ENCODE peak calls at places on chromosomes 7 and 10, in seven cellular contexts. W is mucosa of descending colon, N is neural progenitor cell, C is WERI-Rb-1, R is bronchial epithelial cell, I is fibroblast of lung, U is brain microvascular endothelial cell. E is an unnamed sample.

GRCh38 chr10:14087585-14087984 is 243.1 kb downstream of the FRMD4A start:
- DNase-seq in W (no peak), N (no peak), C (no peak), R (no peak), I (peak; percentile 21), U (no peak), E (no peak)

GRCh38 chr7:157555921-157556320 is 219.1 kb downstream of the DNAJB6 start:
- DNase-seq in W (no peak), N (no peak), C (no peak), R (no peak), I (no peak), U (no peak), E (no peak)

GRCh38 chr7:5408777-5409176 is 14.9 kb downstream of the TNRC18 start:
- DNase-seq in W (no peak), N (no peak), C (no peak), R (peak; percentile 80), I (peak; percentile 80), U (peak; percentile 82), E (peak; percentile 62)

GRCh38 chr7:128100949-128101713 is 69.9 kb upstream of the LRRC4 start:
- DNase-seq in W (no peak), N (no peak), C (no peak), R (no peak), I (no peak), U (no peak), E (no peak)

GRCh38 chr7:127252736-127253288 is at the start of gene GRM8:
- DNase-seq in W (peak; percentile 32), N (peak; percentile 87), C (peak; percentile 54), R (no peak), I (peak; percentile 53), U (peak; percentile 9), E (peak; percentile 26)

GRCh38 chr7:54331311-54331710 is 210.9 kb upstream of the VSTM2A start:
- DNase-seq in W (no peak), N (peak; percentile 26), C (no peak), R (no peak), I (no peak), U (no peak), E (no peak)

GRCh38 chr7:8254215-8254614 is 7.8 kb downstream of the ICA1 start:
- DNase-seq in W (peak; percentile 23), N (no peak), C (no peak), R (no peak), I (no peak), U (no peak), E (no peak)

GRCh38 chr10:88417337-88417736 is 165.8 kb downstream of the RNLS start:
- DNase-seq in W (no peak), N (no peak), C (no peak), R (no peak), I (no peak), U (no peak), E (no peak)

GRCh38 chr10:72062832-72063702 is 25.3 kb downstream of the SPOCK2 start:
- DNase-seq in W (no peak), N (no peak), C (no peak), R (no peak), I (no peak), U (no peak), E (no peak)

GRCh38 chr10:69506834-69507643 is 55.8 kb downstream of the TSPAN15 start:
- DNase-seq in W (peak; percentile 47), N (no peak), C (no peak), R (peak; percentile 20), I (no peak), U (no peak), E (no peak)

GRCh38 chr10:46530249-46531186 is 25.9 kb downstream of the GPRIN2 start:
- DNase-seq in W (no peak), N (no peak), C (no peak), R (no peak), I (peak; percentile 47), U (peak; percentile 98), E (peak; percentile 100)

GRCh38 chr10:18238875-18239485 is 98.8 kb downstream of the CACNB2 start:
- DNase-seq in W (peak; percentile 30), N (peak; percentile 65), C (no peak), R (peak; percentile 39), I (peak; percentile 52), U (peak; percentile 23), E (peak; percentile 81)

GRCh38 chr10:102775201-102775972 is 31.6 kb downstream of the WBP1L start:
- DNase-seq in W (peak; percentile 34), N (no peak), C (peak; percentile 55), R (no peak), I (no peak), U (no peak), E (peak; percentile 57)

GRCh38 chr7:100122067-100122466 is 2.6 kb downstream of the CNPY4 start:
- DNase-seq in W (no peak), N (no peak), C (no peak), R (no peak), I (no peak), U (no peak), E (no peak)

GRCh38 chr7:98674881-98675280 is 57.8 kb downstream of the NPTX2 start:
- DNase-seq in W (no peak), N (no peak), C (no peak), R (no peak), I (no peak), U (no peak), E (no peak)

DNA sequence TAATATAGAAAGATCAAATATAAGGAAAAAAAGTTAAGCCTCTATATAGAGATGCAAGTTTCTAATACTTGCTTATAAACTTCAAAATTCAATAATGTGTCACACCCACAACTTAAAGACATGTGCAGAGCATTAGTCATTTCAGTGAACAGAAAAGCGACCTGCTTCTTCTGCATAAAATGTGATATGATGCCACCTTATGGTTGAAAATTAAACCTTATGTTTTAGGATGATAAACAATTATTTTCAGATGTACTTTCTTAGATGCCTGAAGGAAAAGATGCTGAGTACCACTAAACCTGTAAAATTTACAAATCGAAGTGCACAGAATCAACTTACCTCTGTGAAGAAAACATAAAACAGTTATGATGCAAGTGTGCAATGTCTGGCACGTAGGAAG is 96.0 kb downstream of the MTERF1 start:
- DNase-seq in W (no peak), N (no peak), C (no peak), R (peak; percentile 80), I (peak; percentile 70), U (peak; percentile 26), E (peak; percentile 80)
- TF ChIP-seq CTCF in W (no peak), N (peak; percentile 21), C (no peak), R (peak; percentile 22), I (peak; percentile 24), U (peak; percentile 34), E (peak; percentile 43)

GRCh38 chr10:24238527-24239247 is 29.7 kb downstream of the KIAA1217 start:
- DNase-seq in W (peak; percentile 53), N (no peak), C (no peak), R (peak; percentile 98), I (no peak), U (no peak), E (no peak)

GRCh38 chr10:24239289-24239688 is 30.4 kb downstream of the KIAA1217 start:
- DNase-seq in W (peak; percentile 12), N (no peak), C (no peak), R (no peak), I (no peak), U (no peak), E (no peak)

GRCh38 chr10:24237801-24238390 is 29.0 kb downstream of the KIAA1217 start:
- DNase-seq in W (peak; percentile 23), N (no peak), C (no peak), R (no peak), I (no peak), U (no peak), E (no peak)

GRCh38 chr10:24241536-24241935 is 32.6 kb downstream of the KIAA1217 start:
- DNase-seq in W (no peak), N (no peak), C (no peak), R (no peak), I (no peak), U (no peak), E (no peak)

DNA sequence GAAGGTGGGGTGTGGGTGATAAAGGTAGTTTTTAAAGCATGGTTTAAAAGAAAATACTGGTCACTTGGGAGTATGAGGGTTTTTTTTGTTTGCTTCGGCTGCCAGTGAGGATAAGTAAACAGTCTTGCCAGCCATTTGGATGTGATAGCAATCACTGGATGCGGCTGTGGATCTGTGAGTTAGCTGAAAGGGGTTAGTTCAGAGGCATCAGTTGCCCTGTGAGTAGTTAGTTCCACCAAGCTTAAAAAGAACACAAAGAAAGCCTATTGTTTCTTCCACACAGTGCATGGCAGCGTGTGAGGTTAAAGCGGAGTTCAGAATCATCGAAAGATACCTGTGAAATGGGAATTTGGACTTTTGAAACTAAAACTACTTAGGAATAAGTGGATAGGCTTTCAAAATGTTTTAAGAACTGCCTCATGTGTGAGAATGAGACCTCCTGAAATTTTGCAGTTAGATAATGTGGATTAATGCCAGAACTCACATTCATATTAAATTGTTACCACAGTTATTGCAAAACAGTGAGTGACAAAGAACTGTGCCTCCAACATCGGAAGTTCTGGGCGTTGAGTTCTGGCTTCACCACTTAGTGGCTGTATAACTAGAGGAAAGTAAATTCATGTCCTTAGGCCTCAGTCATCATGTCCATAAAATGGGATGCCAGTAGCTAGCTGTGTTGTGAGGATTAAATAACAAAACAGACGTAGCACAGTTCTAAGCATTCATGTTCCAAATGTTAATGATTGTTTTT is 31.2 kb downstream of the KIAA1217 start:
- DNase-seq in W (peak; percentile 8), N (peak; percentile 59), C (no peak), R (peak; percentile 52), I (no peak), U (no peak), E (no peak)
- H3K4me3 ChIP-seq in W (no peak overlapping the region), N (no peak overlapping the region), C (no peak overlapping the region), R (peak overlapping the region; percentile 42), I (no peak overlapping the region), U (no peak overlapping the region), E (no peak overlapping the region)

DNA sequence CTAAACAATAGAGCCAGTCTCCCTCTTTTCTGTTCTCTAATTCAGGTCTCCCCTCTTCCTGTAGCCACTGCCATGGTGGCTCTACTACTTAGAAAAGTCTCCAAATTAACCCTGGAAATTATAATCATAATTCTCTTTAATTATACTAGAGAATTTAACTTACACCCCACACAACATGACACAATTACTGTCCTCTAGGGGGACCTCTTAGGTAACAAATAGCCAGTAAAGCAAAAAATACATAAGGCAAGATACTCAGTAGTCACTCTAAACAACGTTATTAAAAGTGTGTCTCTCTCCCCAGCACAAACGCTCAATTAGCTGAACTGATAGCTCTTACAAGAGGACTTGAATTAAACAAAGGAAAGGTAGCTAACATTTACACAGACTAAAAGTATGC is 44.3 kb upstream of the ZNF107 start:
- DNase-seq in W (no peak), N (no peak), C (no peak), R (no peak), I (no peak), U (no peak), E (no peak)
- TF ChIP-seq CTCF in W (no peak), N (no peak), C (no peak), R (no peak), I (no peak), U (no peak), E (no peak)

GRCh38 chr10:126562209-126562680 is 108.2 kb downstream of the C10orf90 start:
- DNase-seq in W (no peak), N (no peak), C (no peak), R (no peak), I (peak; percentile 16), U (no peak), E (no peak)

GRCh38 chr10:126563361-126563760 is 107.1 kb downstream of the C10orf90 start:
- DNase-seq in W (no peak), N (no peak), C (no peak), R (no peak), I (no peak), U (no peak), E (no peak)

GRCh38 chr10:126564297-126564888 is 106.1 kb downstream of the C10orf90 start:
- DNase-seq in W (no peak), N (no peak), C (no peak), R (no peak), I (no peak), U (no peak), E (no peak)

GRCh38 chr10:126558881-126559280 is 111.6 kb downstream of the C10orf90 start:
- DNase-seq in W (no peak), N (no peak), C (no peak), R (no peak), I (no peak), U (no peak), E (no peak)

GRCh38 chr10:126561499-126562208 is 108.8 kb downstream of the C10orf90 start:
- DNase-seq in W (no peak), N (peak; percentile 39), C (no peak), R (no peak), I (peak; percentile 31), U (no peak), E (peak; percentile 25)
- H3K4me3 ChIP-seq in W (no peak overlapping the region), N (no peak overlapping the region), C (no peak overlapping the region), R (no peak overlapping the region), I (peak overlapping the region; percentile 14), U (peak overlapping the region; percentile 12), E (peak overlapping the region; percentile 27)